ENCODE peak calls at places on chromosomes 11 and 22, in eight cellular contexts. S is tibial nerve, X is fibroblast of lung, I is WTC11, M is choroid plexus epithelial cell, P is cardiac muscle cell, C is HCT116, K is GM10248. G is an unnamed sample.

GRCh38 chr22:17777717-17778044 is 3.4 kb upstream of the BID start:
- DNase-seq in P (no peak), C (no peak), M (no peak), S (no peak), I (no peak), X (no peak), K (no peak), G (no peak)

GRCh38 chr11:111303476-111303875 is 5.1 kb downstream of the POU2AF3 start:
- DNase-seq in I (no peak), M (no peak), S (no peak), C (no peak), K (no peak), X (no peak), P (no peak), G (no peak)

GRCh38 chr11:67303132-67303988 is at the start of gene SSH3:
- DNase-seq in P (peak), K (peak), X (peak), S (peak), C (peak), M (peak), I (peak), G (no peak)

GRCh38 chr22:45582236-45582954 is 79.7 kb downstream of the FBLN1 start:
- DNase-seq in X (no peak), M (no peak), I (no peak), K (no peak), P (no peak), C (no peak), S (no peak), G (no peak)

GRCh38 chr22:41544671-41545476 is 604 bp upstream of the POLR3H start:
- DNase-seq in P (no peak), I (no peak), K (no peak), S (no peak), M (no peak), C (no peak), X (no peak), G (no peak)

GRCh38 chr11:111441443-111441842 is 62.4 kb upstream of the POU2AF1 start:
- DNase-seq in P (no peak), X (peak), I (no peak), C (no peak), K (no peak), S (no peak), M (peak), G (no peak)

GRCh38 chr11:105265859-105266258 is 126.3 kb upstream of the CARD18 start:
- DNase-seq in S (no peak), I (no peak), X (peak), C (no peak), M (peak), K (no peak), P (no peak), G (no peak)

GRCh38 chr22:35432226-35432905 is 32.4 kb downstream of the MCM5 start:
- DNase-seq in M (no peak), S (no peak), K (no peak), C (no peak), I (no peak), P (no peak), X (no peak), G (no peak)

GRCh38 chr11:45334410-45334809 is 48.3 kb upstream of the SYT13 start:
- DNase-seq in S (no peak), P (no peak), I (no peak), X (no peak), K (no peak), C (no peak), M (no peak), G (no peak)

GRCh38 chr11:45333506-45333971 is 47.4 kb upstream of the SYT13 start:
- DNase-seq in C (peak), X (peak), S (no peak), K (no peak), I (peak), P (no peak), M (peak), G (no peak)

GRCh38 chr11:45331839-45332485 is 45.8 kb upstream of the SYT13 start:
- DNase-seq in K (no peak), S (no peak), P (no peak), C (no peak), I (no peak), M (no peak), X (no peak), G (no peak)

GRCh38 chr11:45333023-45333422 is 46.9 kb upstream of the SYT13 start:
- DNase-seq in I (no peak), C (no peak), M (no peak), S (no peak), X (no peak), P (no peak), K (no peak), G (no peak)

GRCh38 chr11:45332486-45332934 is 46.4 kb upstream of the SYT13 start:
- DNase-seq in X (peak), P (peak), C (peak), S (peak), K (peak), I (peak), M (peak), G (peak)
- TF ChIP-seq CTCF in X (peak), P (peak), C (peak), S (peak), K (peak), I (peak), M (peak), G (peak)

DNA sequence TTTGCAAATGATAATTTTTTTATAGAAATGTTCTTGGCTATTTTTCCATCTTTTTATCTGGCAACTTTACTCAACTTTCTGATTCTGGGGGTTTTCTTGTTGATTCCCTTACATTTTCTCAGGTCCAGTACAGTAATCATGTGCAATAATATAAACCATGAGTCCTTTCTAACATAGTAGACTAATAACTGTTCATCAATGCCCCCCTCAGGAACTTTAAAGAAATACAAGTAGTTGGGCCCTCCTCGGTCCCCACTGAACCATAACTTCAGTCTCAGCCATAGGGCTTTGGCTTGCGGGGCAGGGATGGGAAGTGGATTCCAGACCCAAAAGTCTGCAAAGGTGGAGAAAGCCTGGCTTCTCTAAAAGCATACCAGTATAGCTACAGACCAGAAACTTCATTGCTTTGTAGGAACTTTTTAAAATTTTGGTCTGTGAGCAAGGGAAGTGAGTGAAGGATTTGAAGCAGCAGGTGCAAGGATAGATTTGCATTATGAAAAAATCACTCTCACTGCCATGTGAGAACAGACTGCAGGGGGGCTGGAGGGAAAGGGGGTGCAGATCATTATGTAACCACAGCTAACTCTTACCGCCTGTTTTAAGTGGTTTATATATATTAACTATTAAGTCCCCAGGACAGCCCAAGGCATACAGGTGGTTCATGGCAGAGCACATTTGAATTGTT is 10.5 kb upstream of the TUB start:
- DNase-seq in I (no peak), C (peak), M (peak), K (peak), P (peak), S (no peak), X (peak), G (no peak)
- TF ChIP-seq CTCF in I (no peak), C (peak), M (peak), K (peak), P (peak), S (no peak), X (peak), G (peak)

DNA sequence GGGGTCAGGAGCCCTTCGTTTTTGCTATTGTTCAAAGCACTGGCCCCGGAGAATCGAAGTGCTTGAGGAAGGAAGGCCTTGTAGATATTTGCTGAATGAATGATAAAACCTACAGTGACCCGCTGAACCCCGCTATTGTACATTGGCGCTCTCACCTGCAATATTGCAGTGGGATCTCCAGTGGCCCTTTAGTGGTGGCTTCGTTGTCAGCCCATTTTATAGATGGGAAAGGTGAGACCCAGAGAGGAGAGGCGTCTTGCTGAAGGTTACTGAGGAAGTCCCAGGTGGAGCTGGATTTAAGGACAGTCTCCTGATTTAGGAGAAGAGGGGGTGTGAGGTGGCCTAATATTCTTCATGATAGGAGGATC is 1.2 kb downstream of the CDC42EP2 start:
- DNase-seq in X (no peak), P (no peak), M (no peak), I (no peak), S (no peak), K (no peak), C (no peak), G (no peak)
- TF ChIP-seq CTCF in X (no peak), P (no peak), M (no peak), I (no peak), S (no peak), K (no peak), C (no peak), G (no peak)

GRCh38 chr11:829946-830294 is 2.2 kb downstream of the CRACR2B start:
- DNase-seq in S (no peak), X (no peak), P (no peak), C (no peak), K (no peak), I (no peak), M (no peak), G (no peak)

GRCh38 chr11:827861-828167 is at the start of gene CRACR2B:
- DNase-seq in X (no peak), P (no peak), S (no peak), M (no peak), I (no peak), K (no peak), C (no peak), G (no peak)

GRCh38 chr11:827146-827860 is 416 bp upstream of the CRACR2B start:
- DNase-seq in C (no peak), I (peak), S (no peak), M (no peak), P (peak), K (peak), X (no peak), G (no peak)

GRCh38 chr11:829116-829945 is 1.6 kb downstream of the CRACR2B start:
- DNase-seq in P (no peak), M (no peak), K (no peak), C (no peak), X (no peak), S (no peak), I (peak), G (no peak)

DNA sequence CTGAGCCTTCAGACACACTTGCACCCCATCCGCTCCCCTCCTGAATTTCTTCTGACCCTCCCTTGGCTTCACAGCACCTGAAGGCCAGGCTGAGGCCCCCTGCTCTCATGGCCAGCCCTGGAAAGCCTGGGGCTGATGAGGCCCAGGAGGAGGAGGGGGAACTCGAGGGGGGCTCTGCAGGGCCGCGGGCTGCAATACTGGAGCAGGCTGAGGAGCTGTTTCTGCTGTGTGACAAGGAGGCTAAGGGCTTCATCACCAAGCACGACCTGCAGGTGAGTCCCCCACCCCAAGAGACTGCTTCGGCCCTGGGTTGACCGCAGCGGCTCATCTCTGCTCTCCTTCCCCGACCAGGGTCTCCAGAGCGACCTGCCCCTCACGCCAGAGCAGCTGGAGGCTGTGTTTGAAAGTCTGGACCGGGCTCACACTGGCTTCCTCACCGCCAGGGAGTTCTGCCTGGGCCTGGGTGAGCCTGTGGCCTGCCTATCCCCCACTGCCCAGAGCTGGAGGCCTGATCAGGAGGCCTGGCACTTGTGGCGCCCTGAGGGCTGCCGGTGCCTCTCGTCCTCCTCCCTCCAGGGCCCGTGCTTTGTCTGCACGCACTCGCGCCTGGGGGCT is 889 bp downstream of the CRACR2B start:
- DNase-seq in X (no peak), K (no peak), C (no peak), I (peak), M (no peak), S (no peak), P (no peak), G (no peak)
- TF ChIP-seq CTCF in X (no peak), K (no peak), C (no peak), I (no peak), M (no peak), S (no peak), P (no peak), G (no peak)

DNA sequence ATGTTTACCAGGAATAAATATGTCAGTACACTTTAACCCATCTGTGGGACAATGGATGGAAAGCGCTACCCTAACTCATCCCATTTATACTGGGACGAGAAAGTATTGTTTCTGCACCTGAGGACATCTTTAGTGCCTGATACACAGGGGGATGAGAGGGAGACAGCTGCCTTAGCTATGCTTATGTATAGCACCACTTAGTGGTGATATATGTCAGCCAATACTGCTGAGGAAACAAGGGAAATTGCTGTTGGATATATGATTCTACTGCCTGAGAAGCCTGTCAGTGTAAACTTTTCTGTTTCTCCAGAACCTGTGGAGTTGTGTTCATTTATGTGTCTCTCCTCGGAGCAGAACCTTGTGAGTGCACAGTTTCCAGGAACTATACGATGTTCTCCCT is 13.3 kb upstream of the CEP295 start:
- DNase-seq in P (peak), K (peak), S (no peak), M (peak), I (no peak), X (peak), C (no peak), G (no peak)
- TF ChIP-seq CTCF in P (peak), K (peak), S (no peak), M (peak), I (peak), X (peak), C (peak), G (peak)

GRCh38 chr11:10625281-10625981 is 57.0 kb upstream of the LYVE1 start:
- DNase-seq in X (no peak), C (no peak), M (no peak), S (no peak), K (peak), I (no peak), P (no peak), G (no peak)

GRCh38 chr11:10625982-10626311 is 57.5 kb upstream of the LYVE1 start:
- DNase-seq in K (no peak), P (no peak), I (no peak), S (no peak), X (no peak), M (no peak), C (no peak), G (no peak)

GRCh38 chr11:10622957-10623787 is 54.7 kb upstream of the LYVE1 start:
- DNase-seq in P (no peak), M (no peak), C (no peak), X (no peak), I (no peak), S (no peak), K (peak), G (no peak)

GRCh38 chr11:10622108-10622507 is 53.6 kb upstream of the LYVE1 start:
- DNase-seq in K (no peak), S (no peak), C (no peak), I (no peak), M (no peak), P (no peak), X (no peak), G (no peak)

GRCh38 chr11:10623797-10624761 is 55.6 kb upstream of the LYVE1 start:
- DNase-seq in C (peak), P (peak), S (peak), X (peak), K (peak), I (peak), M (peak), G (peak)
- TF ChIP-seq CTCF in C (peak), P (peak), S (no peak), X (peak), K (peak), I (no peak), M (peak), G (peak)

DNA sequence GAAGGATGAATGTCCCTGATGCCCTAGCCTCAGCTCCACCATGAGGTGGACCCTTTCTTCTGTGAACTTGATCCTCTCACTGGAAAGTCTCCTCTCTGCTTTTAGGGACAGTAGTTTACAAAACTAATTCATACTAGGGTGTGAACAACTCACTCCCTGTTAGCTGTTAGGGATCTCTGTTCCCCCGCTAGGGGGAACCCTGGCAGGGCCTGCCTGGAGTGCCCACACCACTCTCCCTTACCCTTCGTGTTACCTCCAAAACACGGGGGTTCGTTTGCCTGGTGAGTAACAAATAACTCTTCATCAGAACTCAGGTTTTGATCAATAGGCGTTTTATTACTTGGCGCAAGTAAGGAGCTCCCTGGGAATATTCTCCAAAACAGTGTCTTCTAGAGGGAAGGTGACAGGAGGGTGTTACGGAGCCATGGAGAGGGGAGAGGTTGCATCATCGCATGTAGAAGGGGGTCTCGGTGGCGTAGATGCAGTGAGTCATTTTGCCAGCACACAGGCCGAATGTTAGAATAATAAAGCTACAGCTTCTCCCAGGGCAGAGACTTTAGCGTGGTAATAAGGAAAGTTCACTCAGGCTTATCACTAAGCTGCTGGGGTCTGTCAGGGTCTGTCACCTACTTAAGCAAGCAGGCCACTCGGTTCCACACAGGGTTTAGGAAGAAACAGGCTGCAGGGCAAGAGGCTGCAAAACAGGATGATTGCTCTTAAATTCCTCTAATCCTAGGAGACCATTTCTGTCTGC is 45.8 kb downstream of the C11orf96 start:
- DNase-seq in I (no peak), P (peak), S (no peak), K (no peak), X (peak), C (no peak), M (peak), G (no peak)
- TF ChIP-seq CTCF in I (no peak), P (peak), S (no peak), K (no peak), X (peak), C (peak), M (peak), G (no peak)

DNA sequence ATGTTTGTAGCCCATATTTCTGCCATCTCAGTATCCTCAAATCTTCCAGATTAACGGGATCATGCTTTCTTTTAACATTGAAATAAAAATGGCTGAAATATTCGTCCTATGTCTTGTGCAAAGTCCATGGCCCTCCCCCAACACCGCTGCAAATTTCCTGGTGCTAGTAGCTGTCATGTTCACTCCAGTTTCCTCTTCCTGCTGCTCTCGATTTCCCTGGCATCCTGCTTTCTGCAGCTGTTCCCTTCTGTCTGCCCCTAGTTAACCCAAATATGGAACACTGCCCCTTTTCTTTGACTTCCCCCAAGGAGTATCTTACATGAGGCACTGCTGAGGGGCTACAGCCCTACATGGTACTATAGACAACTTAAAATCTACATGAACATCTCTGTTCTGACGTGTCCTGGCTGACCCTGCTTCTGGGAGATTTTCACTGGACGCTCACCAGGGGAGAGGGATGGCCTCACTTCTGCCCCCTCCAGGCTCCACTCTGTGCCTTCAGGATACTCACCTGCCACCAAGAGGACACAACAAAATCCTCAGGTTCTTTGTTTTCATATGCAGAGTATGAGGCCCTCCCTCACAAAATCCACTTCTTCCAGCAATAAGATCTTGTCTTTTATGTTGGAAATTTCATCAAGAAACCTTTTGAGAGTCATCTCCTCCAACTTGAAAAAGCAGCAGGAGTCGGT is 29.4 kb upstream of the SCUBE2 start:
- DNase-seq in K (no peak), I (peak), M (no peak), X (no peak), P (peak), S (no peak), C (peak), G (no peak)
- TF ChIP-seq CTCF in K (no peak), I (peak), M (peak), X (peak), P (peak), S (no peak), C (peak), G (peak)

DNA sequence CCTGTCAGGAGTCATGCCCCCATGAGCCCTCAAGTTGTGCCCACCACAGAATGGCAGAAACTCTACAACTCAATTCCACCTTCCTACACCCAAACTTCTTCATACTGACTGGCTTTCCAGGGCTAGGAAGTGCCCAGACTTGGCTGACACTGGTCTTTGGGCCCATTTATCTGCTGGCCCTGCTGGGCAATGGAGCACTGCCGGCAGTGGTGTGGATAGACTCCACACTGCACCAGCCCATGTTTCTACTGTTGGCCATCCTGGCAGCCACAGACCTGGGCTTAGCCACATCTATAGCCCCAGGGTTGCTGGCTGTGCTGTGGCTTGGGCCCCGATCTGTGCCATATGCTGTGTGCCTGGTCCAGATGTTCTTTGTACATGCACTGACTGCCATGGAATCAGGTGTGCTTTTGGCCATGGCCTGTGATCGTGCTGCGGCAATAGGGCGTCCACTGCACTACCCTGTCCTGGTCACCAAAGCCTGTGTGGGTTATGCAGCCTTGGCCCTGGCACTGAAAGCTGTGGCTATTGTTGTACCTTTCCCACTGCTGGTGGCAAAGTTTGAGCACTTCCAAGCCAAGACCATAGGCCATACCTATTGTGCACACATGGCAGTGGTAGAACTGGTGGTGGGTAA is at the start of gene OR52W1:
- DNase-seq in K (no peak), P (no peak), C (no peak), S (no peak), I (no peak), X (no peak), M (no peak), G (no peak)
- TF ChIP-seq CTCF in K (no peak), P (no peak), C (no peak), S (no peak), I (no peak), X (no peak), M (no peak), G (no peak)

G was measured in neural crest cell.